ENCODE peak calls at places on chromosomes 1 and 21, in seven cellular contexts. One of them, this sample, is unnamed.

GRCh38 chr1:21261551-21262281 is 28.5 kb downstream of the ECE1 start:
- DNase-seq in AG10803: peak
- DNase-seq in OCI-LY7: no peak
- DNase-seq in choroid plexus epithelial cell: peak
- DNase-seq in neural crest cell: peak
- DNase-seq in mesothelial cell of epicardium: no peak
- DNase-seq in dorsolateral prefrontal cortex: peak
- DNase-seq in this sample: peak

GRCh38 chr1:5664906-5665875 is 327.0 kb downstream of the NPHP4 start:
- DNase-seq in choroid plexus epithelial cell: no peak
- DNase-seq in AG10803: no peak
- DNase-seq in OCI-LY7: no peak
- DNase-seq in mesothelial cell of epicardium: no peak
- DNase-seq in dorsolateral prefrontal cortex: no peak
- DNase-seq in neural crest cell: no peak
- DNase-seq in this sample: no peak

GRCh38 chr1:22332795-22333499 is 118.7 kb upstream of the ZBTB40 start:
- DNase-seq in mesothelial cell of epicardium: no peak
- DNase-seq in dorsolateral prefrontal cortex: no peak
- DNase-seq in OCI-LY7: no peak
- DNase-seq in choroid plexus epithelial cell: no peak
- DNase-seq in AG10803: no peak
- DNase-seq in neural crest cell: no peak
- DNase-seq in this sample: no peak

GRCh38 chr1:185561629-185562028 is 172.6 kb upstream of the HMCN1 start:
- DNase-seq in mesothelial cell of epicardium: no peak
- DNase-seq in neural crest cell: no peak
- DNase-seq in choroid plexus epithelial cell: peak
- DNase-seq in AG10803: peak
- DNase-seq in OCI-LY7: no peak
- DNase-seq in dorsolateral prefrontal cortex: no peak
- DNase-seq in this sample: no peak

GRCh38 chr1:60470231-60470630 is 396.7 kb upstream of the C1orf87 start:
- DNase-seq in neural crest cell: no peak
- DNase-seq in OCI-LY7: no peak
- DNase-seq in dorsolateral prefrontal cortex: no peak
- DNase-seq in choroid plexus epithelial cell: peak
- DNase-seq in mesothelial cell of epicardium: no peak
- DNase-seq in AG10803: no peak
- DNase-seq in this sample: no peak

GRCh38 chr1:27971674-27972073 is 11.9 kb downstream of the XKR8 start:
- DNase-seq in neural crest cell: no peak
- DNase-seq in dorsolateral prefrontal cortex: no peak
- DNase-seq in choroid plexus epithelial cell: no peak
- DNase-seq in OCI-LY7: no peak
- DNase-seq in AG10803: no peak
- DNase-seq in mesothelial cell of epicardium: no peak
- DNase-seq in this sample: no peak

GRCh38 chr1:184664042-184664659 is 90.5 kb downstream of the EDEM3 start:
- DNase-seq in choroid plexus epithelial cell: peak
- DNase-seq in dorsolateral prefrontal cortex: peak
- DNase-seq in neural crest cell: peak
- DNase-seq in AG10803: peak
- DNase-seq in OCI-LY7: no peak
- DNase-seq in mesothelial cell of epicardium: peak
- DNase-seq in this sample: peak

GRCh38 chr21:15121655-15122120 is 56.9 kb upstream of the NRIP1 start:
- DNase-seq in neural crest cell: no peak
- DNase-seq in AG10803: no peak
- DNase-seq in choroid plexus epithelial cell: peak
- DNase-seq in dorsolateral prefrontal cortex: no peak
- DNase-seq in OCI-LY7: no peak
- DNase-seq in mesothelial cell of epicardium: no peak
- DNase-seq in this sample: no peak

GRCh38 chr1:4781646-4782045 is 127.2 kb downstream of the AJAP1 start:
- DNase-seq in neural crest cell: no peak
- DNase-seq in AG10803: no peak
- DNase-seq in mesothelial cell of epicardium: no peak
- DNase-seq in dorsolateral prefrontal cortex: no peak
- DNase-seq in OCI-LY7: no peak
- DNase-seq in choroid plexus epithelial cell: no peak
- DNase-seq in this sample: no peak

GRCh38 chr1:24251501-24251900 is 64.4 kb upstream of the IFNLR1 start:
- DNase-seq in mesothelial cell of epicardium: no peak
- DNase-seq in AG10803: no peak
- DNase-seq in choroid plexus epithelial cell: no peak
- DNase-seq in neural crest cell: no peak
- DNase-seq in dorsolateral prefrontal cortex: no peak
- DNase-seq in OCI-LY7: no peak
- DNase-seq in this sample: no peak

GRCh38 chr1:92484472-92485373 is 2.0 kb downstream of the GFI1 start:
- DNase-seq in AG10803: no peak
- DNase-seq in mesothelial cell of epicardium: peak
- DNase-seq in dorsolateral prefrontal cortex: no peak
- DNase-seq in OCI-LY7: peak
- DNase-seq in choroid plexus epithelial cell: no peak
- DNase-seq in neural crest cell: peak
- DNase-seq in this sample: no peak

GRCh38 chr1:26126321-26127084 is 14.9 kb downstream of the PDIK1L start:
- DNase-seq in AG10803: no peak
- DNase-seq in OCI-LY7: peak
- DNase-seq in neural crest cell: no peak
- DNase-seq in choroid plexus epithelial cell: peak
- DNase-seq in mesothelial cell of epicardium: no peak
- DNase-seq in dorsolateral prefrontal cortex: no peak
- DNase-seq in this sample: no peak

GRCh38 chr1:243719476-243719875 is 130.6 kb downstream of the AKT3 start:
- DNase-seq in neural crest cell: no peak
- DNase-seq in OCI-LY7: no peak
- DNase-seq in choroid plexus epithelial cell: no peak
- DNase-seq in AG10803: no peak
- DNase-seq in dorsolateral prefrontal cortex: no peak
- DNase-seq in mesothelial cell of epicardium: no peak
- DNase-seq in this sample: no peak

GRCh38 chr1:57146100-57146499 is 180.3 kb upstream of the C8B start:
- DNase-seq in OCI-LY7: no peak
- DNase-seq in mesothelial cell of epicardium: no peak
- DNase-seq in choroid plexus epithelial cell: no peak
- DNase-seq in neural crest cell: no peak
- DNase-seq in dorsolateral prefrontal cortex: no peak
- DNase-seq in AG10803: no peak
- DNase-seq in this sample: no peak

GRCh38 chr1:85463666-85464496 is 1.1 kb downstream of the DDAH1 start:
- DNase-seq in choroid plexus epithelial cell: no peak
- DNase-seq in OCI-LY7: no peak
- DNase-seq in neural crest cell: no peak
- DNase-seq in dorsolateral prefrontal cortex: no peak
- DNase-seq in AG10803: peak
- DNase-seq in mesothelial cell of epicardium: no peak
- DNase-seq in this sample: no peak

GRCh38 chr1:244779410-244779809 is 56.0 kb upstream of the COX20 start:
- DNase-seq in AG10803: no peak
- DNase-seq in neural crest cell: no peak
- DNase-seq in choroid plexus epithelial cell: no peak
- DNase-seq in mesothelial cell of epicardium: no peak
- DNase-seq in dorsolateral prefrontal cortex: no peak
- DNase-seq in OCI-LY7: no peak
- DNase-seq in this sample: no peak

GRCh38 chr1:19582318-19582717 is 61.8 kb upstream of the NBL1 start:
- DNase-seq in choroid plexus epithelial cell: no peak
- DNase-seq in AG10803: no peak
- DNase-seq in mesothelial cell of epicardium: no peak
- DNase-seq in neural crest cell: peak
- DNase-seq in dorsolateral prefrontal cortex: no peak
- DNase-seq in OCI-LY7: peak
- DNase-seq in this sample: no peak

GRCh38 chr1:54200519-54200997 is 591 bp downstream of the MRPL37 start:
- DNase-seq in dorsolateral prefrontal cortex: no peak
- DNase-seq in OCI-LY7: no peak
- DNase-seq in choroid plexus epithelial cell: no peak
- DNase-seq in AG10803: peak
- DNase-seq in neural crest cell: no peak
- DNase-seq in mesothelial cell of epicardium: no peak
- DNase-seq in this sample: no peak

GRCh38 chr1:75265792-75266191 is 131.6 kb downstream of the LHX8 start:
- DNase-seq in choroid plexus epithelial cell: peak
- DNase-seq in mesothelial cell of epicardium: no peak
- DNase-seq in OCI-LY7: peak
- DNase-seq in neural crest cell: peak
- DNase-seq in AG10803: peak
- DNase-seq in dorsolateral prefrontal cortex: no peak
- DNase-seq in this sample: peak

GRCh38 chr1:84847253-84848247 is 45.5 kb downstream of the LPAR3 start:
- DNase-seq in mesothelial cell of epicardium: peak
- DNase-seq in OCI-LY7: no peak
- DNase-seq in AG10803: peak
- DNase-seq in neural crest cell: no peak
- DNase-seq in choroid plexus epithelial cell: peak
- DNase-seq in dorsolateral prefrontal cortex: peak
- DNase-seq in this sample: peak

GRCh38 chr1:39132505-39133339 is 71.8 kb upstream of the MACF1 start:
- DNase-seq in dorsolateral prefrontal cortex: peak
- DNase-seq in neural crest cell: peak
- DNase-seq in OCI-LY7: no peak
- DNase-seq in mesothelial cell of epicardium: peak
- DNase-seq in choroid plexus epithelial cell: peak
- DNase-seq in AG10803: peak
- DNase-seq in this sample: no peak

GRCh38 chr1:190940951-190941350 is 463.3 kb upstream of the BRINP3 start:
- DNase-seq in AG10803: no peak
- DNase-seq in OCI-LY7: no peak
- DNase-seq in neural crest cell: no peak
- DNase-seq in dorsolateral prefrontal cortex: no peak
- DNase-seq in choroid plexus epithelial cell: no peak
- DNase-seq in mesothelial cell of epicardium: no peak
- DNase-seq in this sample: no peak

GRCh38 chr1:151545542-151545941 is 5.4 kb downstream of the TUFT1 start:
- DNase-seq in OCI-LY7: no peak
- DNase-seq in neural crest cell: no peak
- DNase-seq in dorsolateral prefrontal cortex: no peak
- DNase-seq in mesothelial cell of epicardium: no peak
- DNase-seq in AG10803: no peak
- DNase-seq in choroid plexus epithelial cell: no peak
- DNase-seq in this sample: no peak
- TF ChIP-seq CTCF in OCI-LY7: no peak
- TF ChIP-seq CTCF in neural crest cell: no peak
- TF ChIP-seq CTCF in dorsolateral prefrontal cortex: no peak
- TF ChIP-seq CTCF in mesothelial cell of epicardium: no peak
- TF ChIP-seq CTCF in AG10803: no peak
- TF ChIP-seq CTCF in choroid plexus epithelial cell: no peak
- TF ChIP-seq CTCF in this sample: no peak

GRCh38 chr1:204623894-204624361 is 61.6 kb downstream of the LRRN2 start:
- DNase-seq in neural crest cell: no peak
- DNase-seq in dorsolateral prefrontal cortex: no peak
- DNase-seq in AG10803: no peak
- DNase-seq in mesothelial cell of epicardium: no peak
- DNase-seq in OCI-LY7: peak
- DNase-seq in choroid plexus epithelial cell: peak
- DNase-seq in this sample: no peak
- TF ChIP-seq CTCF in neural crest cell: peak
- TF ChIP-seq CTCF in dorsolateral prefrontal cortex: no peak
- TF ChIP-seq CTCF in AG10803: no peak
- TF ChIP-seq CTCF in mesothelial cell of epicardium: peak
- TF ChIP-seq CTCF in OCI-LY7: peak
- TF ChIP-seq CTCF in choroid plexus epithelial cell: peak
- TF ChIP-seq CTCF in this sample: no peak

GRCh38 chr1:97277891-97278662 is 556.5 kb downstream of the PTBP2 start:
- DNase-seq in dorsolateral prefrontal cortex: no peak
- DNase-seq in OCI-LY7: no peak
- DNase-seq in neural crest cell: no peak
- DNase-seq in choroid plexus epithelial cell: peak
- DNase-seq in mesothelial cell of epicardium: no peak
- DNase-seq in AG10803: peak
- DNase-seq in this sample: peak

GRCh38 chr1:97281962-97282361 is 560.4 kb downstream of the PTBP2 start:
- DNase-seq in dorsolateral prefrontal cortex: no peak
- DNase-seq in choroid plexus epithelial cell: no peak
- DNase-seq in OCI-LY7: no peak
- DNase-seq in mesothelial cell of epicardium: no peak
- DNase-seq in neural crest cell: no peak
- DNase-seq in AG10803: no peak
- DNase-seq in this sample: no peak
- TF ChIP-seq CTCF in dorsolateral prefrontal cortex: no peak
- TF ChIP-seq CTCF in choroid plexus epithelial cell: no peak
- TF ChIP-seq CTCF in OCI-LY7: no peak
- TF ChIP-seq CTCF in mesothelial cell of epicardium: no peak
- TF ChIP-seq CTCF in neural crest cell: no peak
- TF ChIP-seq CTCF in AG10803: no peak
- TF ChIP-seq CTCF in this sample: no peak

GRCh38 chr1:114219247-114219872 is 65.7 kb upstream of the SYT6 start:
- DNase-seq in choroid plexus epithelial cell: peak
- DNase-seq in OCI-LY7: no peak
- DNase-seq in mesothelial cell of epicardium: no peak
- DNase-seq in neural crest cell: no peak
- DNase-seq in dorsolateral prefrontal cortex: no peak
- DNase-seq in AG10803: peak
- DNase-seq in this sample: peak

GRCh38 chr1:114229368-114229767 is 75.7 kb upstream of the SYT6 start:
- DNase-seq in AG10803: no peak
- DNase-seq in mesothelial cell of epicardium: no peak
- DNase-seq in neural crest cell: no peak
- DNase-seq in dorsolateral prefrontal cortex: no peak
- DNase-seq in OCI-LY7: no peak
- DNase-seq in choroid plexus epithelial cell: no peak
- DNase-seq in this sample: no peak

GRCh38 chr1:114222920-114223319 is 69.3 kb upstream of the SYT6 start:
- DNase-seq in OCI-LY7: no peak
- DNase-seq in dorsolateral prefrontal cortex: no peak
- DNase-seq in mesothelial cell of epicardium: no peak
- DNase-seq in AG10803: no peak
- DNase-seq in neural crest cell: no peak
- DNase-seq in choroid plexus epithelial cell: no peak
- DNase-seq in this sample: no peak

GRCh38 chr1:114227059-114227458 is 73.4 kb upstream of the SYT6 start:
- DNase-seq in neural crest cell: no peak
- DNase-seq in mesothelial cell of epicardium: no peak
- DNase-seq in choroid plexus epithelial cell: no peak
- DNase-seq in OCI-LY7: no peak
- DNase-seq in dorsolateral prefrontal cortex: no peak
- DNase-seq in AG10803: no peak
- DNase-seq in this sample: no peak

DNA sequence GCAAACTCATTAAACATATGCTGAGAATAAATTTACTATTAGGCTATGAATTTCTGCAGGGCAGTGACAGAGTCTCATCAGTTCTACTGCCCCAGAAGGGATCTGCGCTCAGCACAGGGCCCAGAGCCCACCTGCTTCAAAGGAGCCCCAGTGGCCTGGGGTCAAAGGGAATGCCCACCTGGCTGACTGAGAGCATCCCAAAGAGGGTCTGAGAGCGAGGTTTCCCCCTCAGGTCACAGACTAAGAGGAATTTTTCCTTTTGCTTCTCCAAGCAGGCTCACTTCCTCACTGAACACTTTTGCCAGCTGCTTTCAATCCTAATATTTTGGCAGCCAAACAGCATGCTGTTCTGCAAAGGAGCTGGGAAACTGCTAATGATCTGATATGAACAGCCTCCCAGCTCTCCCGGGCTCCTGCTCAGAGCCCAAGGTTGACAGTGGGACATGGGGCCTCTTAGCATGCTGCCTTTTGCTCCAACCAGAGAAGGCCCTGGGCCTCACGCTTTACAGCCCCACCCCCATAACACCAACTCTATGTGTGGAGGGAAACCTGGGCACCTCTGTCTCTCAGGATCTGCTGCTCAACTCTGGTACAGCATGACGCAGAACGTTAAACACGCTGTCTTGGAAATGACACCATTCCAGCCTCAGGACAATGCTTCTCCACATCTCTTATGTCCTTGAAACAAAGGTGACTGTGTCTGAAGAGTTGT is 70.7 kb upstream of the SYT6 start:
- DNase-seq in OCI-LY7: no peak
- DNase-seq in choroid plexus epithelial cell: no peak
- DNase-seq in AG10803: peak
- DNase-seq in neural crest cell: no peak
- DNase-seq in dorsolateral prefrontal cortex: no peak
- DNase-seq in mesothelial cell of epicardium: no peak
- DNase-seq in this sample: no peak
- TF ChIP-seq CTCF in OCI-LY7: no peak
- TF ChIP-seq CTCF in choroid plexus epithelial cell: no peak
- TF ChIP-seq CTCF in AG10803: no peak
- TF ChIP-seq CTCF in neural crest cell: no peak
- TF ChIP-seq CTCF in dorsolateral prefrontal cortex: no peak
- TF ChIP-seq CTCF in mesothelial cell of epicardium: no peak
- TF ChIP-seq CTCF in this sample: no peak